ENCODE peak calls at places on chromosome 14, in four cellular contexts. O, S, Q and P are unnamed samples.

GRCh38 chr14:95535226-95536021 is 574 bp downstream of the GLRX5 start:
- DNase-seq in O (no peak), S (peak; percentile 44), Q (no peak), P (no peak)

GRCh38 chr14:49621114-49621881 is 699 bp downstream of the MGAT2 start:
- DNase-seq in O (peak; percentile 42), S (peak; percentile 61), Q (peak; percentile 64), P (no peak)

GRCh38 chr14:53848851-53849250 is 107.8 kb downstream of the BMP4 start:
- DNase-seq in O (no peak), S (no peak), Q (no peak), P (no peak)

GRCh38 chr14:64684091-64684490 is 20.1 kb upstream of the PLEKHG3 start:
- DNase-seq in O (peak; percentile 34), S (no peak), Q (no peak), P (no peak)

GRCh38 chr14:99534333-99534732 is 53.1 kb downstream of the CCNK start:
- DNase-seq in O (no peak), S (no peak), Q (no peak), P (no peak)

GRCh38 chr14:49566714-49567113 is 19.5 kb downstream of the RPS29 start:
- DNase-seq in O (no peak), S (no peak), Q (no peak), P (no peak)

GRCh38 chr14:99234982-99235491 is 37.0 kb downstream of the BCL11B start:
- DNase-seq in O (no peak), S (no peak), Q (no peak), P (no peak)

GRCh38 chr14:75849496-75849895 is 132.3 kb downstream of the TGFB3 start:
- DNase-seq in O (no peak), S (no peak), Q (no peak), P (no peak)

GRCh38 chr14:22378181-22378580 is 210.8 kb downstream of the DAD1 start:
- DNase-seq in O (no peak), S (no peak), Q (no peak), P (no peak)

GRCh38 chr14:76377675-76378074 is 1.7 kb downstream of the ESRRB start:
- DNase-seq in O (no peak), S (no peak), Q (no peak), P (no peak)

GRCh38 chr14:57732886-57733285 is 133.0 kb downstream of the SLC35F4 start:
- DNase-seq in O (peak; percentile 65), S (no peak), Q (no peak), P (no peak)

GRCh38 chr14:24673059-24673458 is 39.1 kb upstream of the GZMB start:
- DNase-seq in O (no peak), S (no peak), Q (no peak), P (no peak)

GRCh38 chr14:22622220-22622619 is 21.9 kb downstream of the OR6J1 start:
- DNase-seq in O (peak; percentile 41), S (no peak), Q (no peak), P (no peak)

GRCh38 chr14:87179936-87180335 is 813.0 kb downstream of the GALC start:
- DNase-seq in O (no peak), S (no peak), Q (no peak), P (no peak)

GRCh38 chr14:23405096-23405495 is 3.0 kb downstream of the MYH6 start:
- DNase-seq in O (no peak), S (no peak), Q (no peak), P (no peak)

GRCh38 chr14:106872619-106873446 is 1346.5 kb downstream of the TMEM121 start:
- DNase-seq in O (no peak), S (peak; percentile 68), Q (peak; percentile 97), P (peak; percentile 94)

GRCh38 chr14:56751471-56751870 is 58.8 kb downstream of the OTX2 start:
- DNase-seq in O (no peak), S (no peak), Q (no peak), P (no peak)

GRCh38 chr14:61503167-61503801 is 181.9 kb downstream of the PRKCH start:
- DNase-seq in O (peak; percentile 59), S (no peak), Q (no peak), P (no peak)

GRCh38 chr14:104184911-104185499 is 46.6 kb downstream of the KIF26A start:
- DNase-seq in O (no peak), S (no peak), Q (no peak), P (peak; percentile 8)

GRCh38 chr14:28926091-28926490 is 159.5 kb downstream of the FOXG1 start:
- DNase-seq in O (no peak), S (no peak), Q (no peak), P (no peak)

GRCh38 chr14:37094502-37094901 is 77.9 kb downstream of the SLC25A21 start:
- DNase-seq in O (no peak), S (no peak), Q (no peak), P (no peak)
- TF ChIP-seq CTCF in O (no peak), S (no peak), Q (no peak), P (no peak)

GRCh38 chr14:59829469-59829868 is 41.1 kb downstream of the RTN1 start:
- DNase-seq in O (no peak), S (no peak), Q (no peak), P (no peak)
- TF ChIP-seq CTCF in O (no peak), S (no peak), Q (no peak), P (no peak)

GRCh38 chr14:90756755-90757345 is 59.4 kb downstream of the TTC7B start:
- DNase-seq in O (no peak), S (no peak), Q (no peak), P (no peak)
- TF ChIP-seq CTCF in O (no peak), S (no peak), Q (no peak), P (no peak)

DNA sequence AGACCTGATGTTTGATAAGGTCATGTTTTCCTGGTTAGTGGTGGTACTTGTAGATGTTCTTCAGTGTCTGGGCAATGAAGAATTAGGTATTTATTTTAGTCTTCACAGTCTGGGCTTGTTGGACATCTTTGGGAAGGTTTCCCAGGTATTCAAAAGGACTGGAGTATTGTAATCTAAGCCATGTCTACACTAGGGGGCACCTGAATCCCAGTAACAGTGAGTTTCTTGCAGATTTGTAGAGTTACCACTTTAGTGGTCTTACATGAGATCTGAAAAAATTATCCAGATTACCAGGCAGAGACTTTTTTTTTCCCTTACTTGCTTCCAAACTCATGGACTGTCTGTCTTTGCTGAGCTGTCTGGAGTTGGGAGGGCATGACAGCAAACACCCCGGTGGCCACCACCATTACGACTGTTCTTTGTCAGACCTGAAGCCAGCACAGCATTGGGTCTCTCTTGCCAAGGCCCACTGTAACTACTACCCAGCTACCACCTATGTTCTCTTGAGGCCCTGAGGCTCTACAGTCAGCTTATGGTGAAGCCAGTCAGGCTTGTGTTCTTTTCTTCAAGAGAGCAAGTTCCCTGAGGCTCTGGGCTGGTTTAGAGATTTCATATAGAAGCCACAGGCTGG is 820.7 kb upstream of the FBXO33 start:
- DNase-seq in O (no peak), S (no peak), Q (no peak), P (no peak)
- TF ChIP-seq CTCF in O (no peak), S (no peak), Q (no peak), P (peak; percentile 26)